ENCODE peak calls at places on chromosome 2, in nine cellular contexts. G is effector memory CD4-positive, alpha-beta T cell; S is adipocyte; W is SK-N-SH; P is foreskin fibroblast; C is A549; T is stomach; R is aorta; E is fibroblast of mammary gland. D is an unnamed sample.

GRCh38 chr2:95017308-95017630 is 8.2 kb upstream of the MAL start:
- DNase-seq in W (no peak), G (no peak), T (no peak), C (no peak), S (no peak), P (no peak), E (no peak), R (no peak), D (no peak)

GRCh38 chr2:173881466-173881865 is 83.7 kb downstream of the SP3 start:
- DNase-seq in W (peak; percentile 20), T (no peak), G (no peak), S (no peak), R (peak; percentile 56), C (no peak), P (peak; percentile 60), E (peak; percentile 49), D (no peak)

GRCh38 chr2:12928197-12928596 is 211.5 kb downstream of the TRIB2 start:
- DNase-seq in G (no peak), E (peak; percentile 80), W (peak; percentile 41), T (no peak), R (no peak), P (peak; percentile 89), S (peak; percentile 85), C (no peak), D (peak; percentile 81)

GRCh38 chr2:135797497-135798274 is 39.3 kb downstream of the LCT start:
- DNase-seq in S (peak; percentile 87), T (peak; percentile 78), W (peak; percentile 84), P (peak; percentile 91), C (peak; percentile 82), E (peak; percentile 83), R (peak; percentile 83), G (peak; percentile 38), D (peak; percentile 77)

GRCh38 chr2:235896061-235896460 is 272.1 kb downstream of the GBX2 start:
- DNase-seq in T (no peak), R (no peak), C (no peak), E (no peak), G (no peak), P (no peak), S (no peak), W (no peak), D (no peak)

GRCh38 chr2:96608459-96609455 is 29.4 kb downstream of the KANSL3 start:
- DNase-seq in W (no peak), S (no peak), T (no peak), G (no peak), P (peak; percentile 62), E (peak; percentile 85), C (peak; percentile 85), R (no peak), D (peak; percentile 35)

GRCh38 chr2:10647886-10648605 is 41.7 kb downstream of the NOL10 start:
- DNase-seq in C (no peak), W (no peak), T (no peak), E (peak; percentile 21), R (no peak), G (no peak), S (no peak), P (no peak), D (no peak)

GRCh38 chr2:54909006-54909405 is 141.2 kb downstream of the RTN4 start:
- DNase-seq in C (no peak), W (no peak), T (no peak), P (peak; percentile 51), R (no peak), G (no peak), S (peak; percentile 62), E (peak; percentile 38), D (no peak)

GRCh38 chr2:195468771-195469170 is 188.3 kb upstream of the SLC39A10 start:
- DNase-seq in T (no peak), G (no peak), W (no peak), C (no peak), R (no peak), E (no peak), S (no peak), P (no peak), D (no peak)

GRCh38 chr2:150531626-150532419 is 44.4 kb upstream of the RND3 start:
- DNase-seq in P (peak; percentile 69), W (no peak), R (no peak), C (no peak), S (no peak), T (no peak), G (no peak), E (peak; percentile 55), D (no peak)

GRCh38 chr2:125172181-125172580 is 1147.1 kb downstream of the CNTNAP5 start:
- DNase-seq in T (no peak), P (no peak), W (no peak), G (no peak), C (no peak), E (peak; percentile 21), R (no peak), S (no peak), D (no peak)

GRCh38 chr2:188884552-188884951 is 89.6 kb upstream of the COL3A1 start:
- DNase-seq in R (no peak), E (peak; percentile 60), C (no peak), T (no peak), G (no peak), S (peak; percentile 86), P (peak; percentile 56), W (no peak), D (no peak)

GRCh38 chr2:38765551-38765950 is 12.5 kb upstream of the GEMIN6 start:
- DNase-seq in R (no peak), C (no peak), T (no peak), S (no peak), E (no peak), G (no peak), P (no peak), W (no peak), D (no peak)

GRCh38 chr2:120442923-120443571 is 97.1 kb downstream of the INHBB start:
- DNase-seq in S (no peak), R (no peak), G (no peak), C (peak; percentile 18), P (no peak), E (no peak), W (no peak), T (peak; percentile 92), D (no peak)

GRCh38 chr2:45331034-45331786 is 279.9 kb downstream of the SRBD1 start:
- DNase-seq in R (no peak), S (no peak), C (peak; percentile 36), T (no peak), G (no peak), P (peak; percentile 85), W (no peak), E (peak; percentile 59), D (no peak)

GRCh38 chr2:100008960-100009359 is 133.4 kb downstream of the AFF3 start:
- DNase-seq in G (no peak), T (no peak), P (peak; percentile 54), E (peak; percentile 33), R (no peak), C (no peak), W (no peak), S (peak; percentile 50), D (no peak)

GRCh38 chr2:62568074-62568473 is 62.1 kb upstream of the TMEM17 start:
- DNase-seq in S (peak; percentile 32), P (no peak), C (no peak), T (no peak), E (no peak), W (no peak), G (no peak), R (no peak), D (no peak)

GRCh38 chr2:62573137-62573731 is 67.2 kb upstream of the TMEM17 start:
- DNase-seq in R (no peak), P (peak; percentile 40), E (no peak), S (peak; percentile 38), C (no peak), G (no peak), W (no peak), T (no peak), D (no peak)

GRCh38 chr2:62569907-62570793 is 64.2 kb upstream of the TMEM17 start:
- DNase-seq in C (peak; percentile 99), G (no peak), R (no peak), T (no peak), P (no peak), S (no peak), W (no peak), E (no peak), D (no peak)

GRCh38 chr2:62568983-62569837 is 63.2 kb upstream of the TMEM17 start:
- DNase-seq in W (no peak), P (peak; percentile 25), G (no peak), E (no peak), T (no peak), S (peak; percentile 37), C (peak; percentile 79), R (no peak), D (no peak)

DNA sequence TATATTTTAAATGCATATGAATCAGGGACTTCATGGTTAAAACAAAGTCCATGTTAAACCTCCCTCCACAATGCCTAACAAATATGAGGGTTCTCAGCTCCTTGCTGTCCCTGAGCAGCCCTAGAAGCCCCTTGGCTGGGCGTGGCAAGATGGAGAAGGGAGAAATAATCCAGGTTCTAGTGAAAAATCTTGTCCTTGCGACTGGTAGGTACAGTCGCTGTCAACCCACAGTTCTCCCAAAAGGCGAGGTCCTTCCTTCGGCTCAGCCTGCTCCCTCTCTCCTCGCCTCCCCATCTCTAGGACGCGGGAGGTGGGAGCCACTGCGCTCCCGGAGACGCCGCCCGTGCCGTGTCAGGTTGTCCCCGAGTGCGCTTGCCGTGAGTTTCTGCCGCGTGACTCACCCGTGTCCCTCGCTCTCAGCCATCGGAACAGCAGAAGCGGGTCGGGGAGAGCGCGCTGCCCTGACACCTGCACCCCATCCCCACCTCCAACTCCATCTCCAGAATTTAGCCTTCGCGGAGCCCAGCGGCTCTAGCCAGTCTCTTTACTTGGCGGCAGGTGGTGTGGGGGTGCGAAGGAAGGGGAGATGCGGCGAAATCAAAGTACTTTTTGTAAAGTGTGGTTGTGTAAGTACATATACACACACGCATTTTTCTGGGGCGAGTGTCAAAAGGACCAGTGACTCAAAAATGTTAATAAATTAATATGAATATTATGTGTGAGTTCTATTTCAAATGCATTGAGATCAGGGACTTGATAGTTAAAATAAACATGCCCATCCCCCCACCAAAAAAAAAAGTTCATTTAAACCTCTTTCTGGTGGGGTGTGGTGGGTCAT is 65.1 kb upstream of the TMEM17 start:
- DNase-seq in C (peak; percentile 63), G (no peak), P (peak; percentile 48), S (no peak), T (peak; percentile 49), W (no peak), E (no peak), R (no peak), D (no peak)
- H3K4me3 ChIP-seq in C (peak overlapping the region; percentile 36), G (no peak overlapping the region), P (peak overlapping the region; percentile 14), S (peak overlapping the region; percentile 55), T (peak overlapping the region; percentile 34), W (no peak overlapping the region), E (no peak overlapping the region), R (no peak overlapping the region), D (peak overlapping the region; percentile 46)

GRCh38 chr2:222301296-222301997 is 2.6 kb upstream of the PAX3 start:
- DNase-seq in P (no peak), E (no peak), S (no peak), R (no peak), G (no peak), C (no peak), W (no peak), T (no peak), D (no peak)
- H3K4me3 ChIP-seq in P (no peak overlapping the region), E (no peak overlapping the region), S (no peak overlapping the region), R (no peak overlapping the region), G (no peak overlapping the region), C (no peak overlapping the region), W (no peak overlapping the region), T (no peak overlapping the region), D (no peak overlapping the region)

GRCh38 chr2:74438248-74438647 is 3.5 kb downstream of the RTKN start:
- DNase-seq in E (no peak), G (no peak), C (no peak), W (no peak), T (no peak), S (no peak), P (no peak), R (no peak), D (no peak)
- H3K4me3 ChIP-seq in E (no peak overlapping the region), G (no peak overlapping the region), C (no peak overlapping the region), W (peak overlapping the region; percentile 73), T (no peak overlapping the region), S (no peak overlapping the region), P (no peak overlapping the region), R (no peak overlapping the region), D (no peak overlapping the region)

GRCh38 chr2:11688222-11689069 is 18.5 kb upstream of the NTSR2 start:
- DNase-seq in E (peak; percentile 75), W (peak; percentile 94), C (peak; percentile 79), G (peak; percentile 50), R (peak; percentile 92), P (peak; percentile 90), T (peak; percentile 80), S (peak; percentile 93), D (peak; percentile 80)
- H3K4me3 ChIP-seq in E (peak overlapping the region; percentile 14), W (peak overlapping the region; percentile 48), C (peak overlapping the region; percentile 13), G (no peak overlapping the region), R (no peak overlapping the region), P (peak overlapping the region; percentile 37), T (peak overlapping the region; percentile 12), S (peak overlapping the region; percentile 70), D (peak overlapping the region; percentile 31)

D was measured in brain microvascular endothelial cell.